ENCODE peak calls at places on chromosomes 1 and 21, in five cellular contexts. X is CD4-positive, alpha-beta memory T cell; B is left lung; P is CD4-positive, alpha-beta T cell; R is fibroblast of lung. S is an unnamed sample.

GRCh38 chr1:217617120-217617519 is 13.8 kb downstream of the GPATCH2 start:
- DNase-seq in B (no peak), R (no peak), X (no peak), P (no peak), S (no peak)

GRCh38 chr1:148362141-148362929 is 120.8 kb downstream of the PPIAL4G start:
- DNase-seq in P (no peak), B (peak; percentile 79), X (peak; percentile 22), R (peak; percentile 74), S (no peak)

GRCh38 chr21:42733037-42733632 is 79.7 kb downstream of the PDE9A start:
- DNase-seq in B (no peak), X (no peak), R (peak; percentile 18), P (no peak), S (no peak)

GRCh38 chr1:30753660-30754123 is 3.9 kb downstream of the LAPTM5 start:
- DNase-seq in R (no peak), P (no peak), B (no peak), X (peak; percentile 51), S (no peak)

GRCh38 chr1:153119491-153119971 is 6.2 kb upstream of the SPRR2F start:
- DNase-seq in P (no peak), R (no peak), X (no peak), B (no peak), S (no peak)

GRCh38 chr1:93150729-93151128 is 29.5 kb downstream of the TMED5 start:
- DNase-seq in X (no peak), P (no peak), R (no peak), B (no peak), S (no peak)

GRCh38 chr1:40532844-40533424 is 1.5 kb downstream of the ZNF684 start:
- DNase-seq in X (peak; percentile 20), R (peak; percentile 49), P (no peak), B (no peak), S (peak; percentile 99)

GRCh38 chr1:223846668-223847007 is 891 bp upstream of the TP53BP2 start:
- DNase-seq in P (no peak), R (no peak), B (no peak), X (no peak), S (no peak)

GRCh38 chr1:177567393-177567792 is 396.6 kb downstream of the BRINP2 start:
- DNase-seq in P (no peak), B (no peak), X (no peak), R (no peak), S (no peak)

GRCh38 chr1:230758705-230759354 is 11.6 kb downstream of the CAPN9 start:
- DNase-seq in X (no peak), B (no peak), R (no peak), P (no peak), S (peak; percentile 92)

GRCh38 chr1:73491641-73492040 is 706.3 kb downstream of the LRRIQ3 start:
- DNase-seq in R (no peak), P (no peak), B (peak; percentile 37), X (no peak), S (no peak)

GRCh38 chr21:33981341-33982101 is 65.9 kb upstream of the ATP5PO start:
- DNase-seq in P (no peak), X (no peak), R (no peak), B (no peak), S (no peak)

GRCh38 chr1:70627910-70628309 is 216.8 kb downstream of the CTH start:
- DNase-seq in P (no peak), B (no peak), X (no peak), R (peak; percentile 1), S (no peak)

GRCh38 chr1:29520571-29521437 is 284.5 kb downstream of the PTPRU start:
- DNase-seq in P (no peak), R (no peak), X (no peak), B (no peak), S (peak; percentile 83)

GRCh38 chr1:2517966-2518365 is 8.4 kb downstream of the PANK4 start:
- DNase-seq in R (no peak), P (no peak), B (no peak), X (no peak), S (no peak)

GRCh38 chr21:33357177-33357576 is 32.4 kb downstream of the IFNAR1 start:
- DNase-seq in P (no peak), R (no peak), X (no peak), B (no peak), S (no peak)

GRCh38 chr1:81827942-81828341 is 27.2 kb downstream of the ADGRL2 start:
- DNase-seq in B (no peak), X (no peak), P (no peak), R (no peak), S (no peak)

GRCh38 chr1:231335663-231336602 is 1.7 kb downstream of the EXOC8 start:
- DNase-seq in X (no peak), P (no peak), B (no peak), R (no peak), S (no peak)

S was measured in DMS 273 treated with DMSO at 0.1 percent for 48 hours.